ENCODE peak calls at places on chromosomes 7 and 10, in seven cellular contexts. M is NCI-H1105 treated with DMSO at 0.1 percent for 48 hours, J is GM20000, S is brain microvascular endothelial cell, O is NCI-H2171 treated with DMSO at 0.1 percent for 48 hours, X is posterior cingulate gyrus, N is iPS DF 6.9. H is an unnamed sample.

GRCh38 chr7:134699871-134700270 is 53.2 kb downstream of the BPGM start:
- DNase-seq in S (no peak), J (no peak), M (no peak), O (no peak), X (no peak), N (no peak), H (no peak)

GRCh38 chr10:15742831-15743230 is 23.1 kb upstream of the ITGA8 start:
- DNase-seq in N (no peak), S (peak; percentile 7), M (no peak), O (no peak), J (no peak), X (no peak), H (no peak)

GRCh38 chr10:23610626-23611307 is 171.9 kb downstream of the OTUD1 start:
- DNase-seq in X (no peak), N (no peak), M (no peak), J (no peak), S (no peak), O (no peak), H (no peak)

GRCh38 chr7:149869867-149870266 is 3.9 kb upstream of the ATP6V0E2 start:
- DNase-seq in M (no peak), J (no peak), X (no peak), N (no peak), O (no peak), S (no peak), H (no peak)

GRCh38 chr7:118078015-118078414 is 105.9 kb upstream of the LSM8 start:
- DNase-seq in N (no peak), X (no peak), J (no peak), S (no peak), O (no peak), M (no peak), H (no peak)

GRCh38 chr7:123846217-123846891 is 1.4 kb downstream of the HYAL4 start:
- DNase-seq in M (no peak), O (peak; percentile 51), J (no peak), X (no peak), N (no peak), S (peak; percentile 45), H (no peak)

GRCh38 chr10:93088466-93088865 is 14.8 kb downstream of the CYP26A1 start:
- DNase-seq in N (no peak), M (no peak), X (no peak), S (no peak), O (no peak), J (no peak), H (no peak)

GRCh38 chr10:3806603-3807002 is 21.6 kb upstream of the KLF6 start:
- DNase-seq in J (no peak), N (no peak), O (no peak), M (peak; percentile 20), X (no peak), S (peak; percentile 92), H (no peak)

GRCh38 chr7:33471636-33472242 is 342.4 kb downstream of the BBS9 start:
- DNase-seq in X (no peak), J (no peak), N (no peak), O (no peak), S (no peak), M (no peak), H (no peak)